ENCODE peak calls at places on chromosomes 16 and 17, in ten cellular contexts. One of them, this sample, is unnamed.
A peak's percentile ranks its signal among the peaks of the same experiment; 100 is the strongest.

GRCh38 chr17:77677637-77678036 is 280.9 kb upstream of the TNRC6C start:
- DNase-seq in right cardiac atrium: no peak
- DNase-seq in NCI-H1048: no peak
- DNase-seq in activated CD8-positive, alpha-beta T cell treated with anti-CD3 and anti-CD28 coated beads, Interleukin-2, amount 10 ng/mL, durations not matched to agents 7 days and 5 days: no peak
- DNase-seq in posterior vena cava: no peak
- DNase-seq in AG09319: no peak
- DNase-seq in stimulated activated CD8-positive, alpha-beta memory T cell treated with anti-CD3 and anti-CD28 coated beads, Interleukin-15, amount 100 ng/mL, for 4 hours: no peak
- DNase-seq in spleen: peak; percentile 33
- DNase-seq in head of caudate nucleus: no peak
- DNase-seq in NCI-H2107: no peak
- DNase-seq in this sample: no peak

GRCh38 chr16:66486773-66487579 is 59.9 kb downstream of the BEAN1 start:
- DNase-seq in right cardiac atrium: peak; percentile 48
- DNase-seq in head of caudate nucleus: peak; percentile 41
- DNase-seq in spleen: no peak
- DNase-seq in NCI-H2107: no peak
- DNase-seq in posterior vena cava: peak; percentile 91
- DNase-seq in NCI-H1048: no peak
- DNase-seq in activated CD8-positive, alpha-beta T cell treated with anti-CD3 and anti-CD28 coated beads, Interleukin-2, amount 10 ng/mL, durations not matched to agents 7 days and 5 days: peak; percentile 21
- DNase-seq in stimulated activated CD8-positive, alpha-beta memory T cell treated with anti-CD3 and anti-CD28 coated beads, Interleukin-15, amount 100 ng/mL, for 4 hours: no peak
- DNase-seq in AG09319: no peak
- DNase-seq in this sample: peak; percentile 61

GRCh38 chr16:85159226-85159980 is 47.1 kb upstream of the CIBAR2 start:
- DNase-seq in AG09319: no peak
- DNase-seq in NCI-H1048: no peak
- DNase-seq in head of caudate nucleus: no peak
- DNase-seq in stimulated activated CD8-positive, alpha-beta memory T cell treated with anti-CD3 and anti-CD28 coated beads, Interleukin-15, amount 100 ng/mL, for 4 hours: no peak
- DNase-seq in spleen: no peak
- DNase-seq in activated CD8-positive, alpha-beta T cell treated with anti-CD3 and anti-CD28 coated beads, Interleukin-2, amount 10 ng/mL, durations not matched to agents 7 days and 5 days: no peak
- DNase-seq in NCI-H2107: no peak
- DNase-seq in right cardiac atrium: no peak
- DNase-seq in posterior vena cava: no peak
- DNase-seq in this sample: no peak

GRCh38 chr17:83186226-83186625 is 106.8 kb downstream of the METRNL start:
- DNase-seq in right cardiac atrium: peak; percentile 24
- DNase-seq in posterior vena cava: no peak
- DNase-seq in stimulated activated CD8-positive, alpha-beta memory T cell treated with anti-CD3 and anti-CD28 coated beads, Interleukin-15, amount 100 ng/mL, for 4 hours: no peak
- DNase-seq in activated CD8-positive, alpha-beta T cell treated with anti-CD3 and anti-CD28 coated beads, Interleukin-2, amount 10 ng/mL, durations not matched to agents 7 days and 5 days: peak; percentile 15
- DNase-seq in NCI-H1048: no peak
- DNase-seq in NCI-H2107: no peak
- DNase-seq in spleen: no peak
- DNase-seq in AG09319: no peak
- DNase-seq in head of caudate nucleus: no peak
- DNase-seq in this sample: peak; percentile 45

GRCh38 chr16:73951541-73951940 is 345.1 kb upstream of the PSMD7 start:
- DNase-seq in activated CD8-positive, alpha-beta T cell treated with anti-CD3 and anti-CD28 coated beads, Interleukin-2, amount 10 ng/mL, durations not matched to agents 7 days and 5 days: no peak
- DNase-seq in NCI-H2107: no peak
- DNase-seq in AG09319: no peak
- DNase-seq in head of caudate nucleus: no peak
- DNase-seq in NCI-H1048: no peak
- DNase-seq in posterior vena cava: no peak
- DNase-seq in stimulated activated CD8-positive, alpha-beta memory T cell treated with anti-CD3 and anti-CD28 coated beads, Interleukin-15, amount 100 ng/mL, for 4 hours: no peak
- DNase-seq in spleen: no peak
- DNase-seq in right cardiac atrium: peak; percentile 22
- DNase-seq in this sample: no peak

GRCh38 chr16:66175058-66175457 is 191.4 kb upstream of the CDH5 start:
- DNase-seq in posterior vena cava: no peak
- DNase-seq in stimulated activated CD8-positive, alpha-beta memory T cell treated with anti-CD3 and anti-CD28 coated beads, Interleukin-15, amount 100 ng/mL, for 4 hours: no peak
- DNase-seq in spleen: no peak
- DNase-seq in head of caudate nucleus: no peak
- DNase-seq in right cardiac atrium: no peak
- DNase-seq in activated CD8-positive, alpha-beta T cell treated with anti-CD3 and anti-CD28 coated beads, Interleukin-2, amount 10 ng/mL, durations not matched to agents 7 days and 5 days: no peak
- DNase-seq in NCI-H2107: no peak
- DNase-seq in NCI-H1048: no peak
- DNase-seq in AG09319: no peak
- DNase-seq in this sample: no peak

GRCh38 chr16:88782454-88783390 is 2.3 kb downstream of the PIEZO1 start:
- DNase-seq in NCI-H1048: no peak
- DNase-seq in right cardiac atrium: no peak
- DNase-seq in AG09319: no peak
- DNase-seq in activated CD8-positive, alpha-beta T cell treated with anti-CD3 and anti-CD28 coated beads, Interleukin-2, amount 10 ng/mL, durations not matched to agents 7 days and 5 days: no peak
- DNase-seq in posterior vena cava: no peak
- DNase-seq in NCI-H2107: no peak
- DNase-seq in spleen: peak; percentile 80
- DNase-seq in head of caudate nucleus: no peak
- DNase-seq in stimulated activated CD8-positive, alpha-beta memory T cell treated with anti-CD3 and anti-CD28 coated beads, Interleukin-15, amount 100 ng/mL, for 4 hours: no peak
- DNase-seq in this sample: no peak

GRCh38 chr16:27154573-27155521 is 48.5 kb upstream of the KDM8 start:
- DNase-seq in head of caudate nucleus: peak; percentile 74
- DNase-seq in posterior vena cava: peak; percentile 89
- DNase-seq in stimulated activated CD8-positive, alpha-beta memory T cell treated with anti-CD3 and anti-CD28 coated beads, Interleukin-15, amount 100 ng/mL, for 4 hours: no peak
- DNase-seq in spleen: peak; percentile 90
- DNase-seq in right cardiac atrium: peak; percentile 61
- DNase-seq in NCI-H1048: no peak
- DNase-seq in activated CD8-positive, alpha-beta T cell treated with anti-CD3 and anti-CD28 coated beads, Interleukin-2, amount 10 ng/mL, durations not matched to agents 7 days and 5 days: peak; percentile 76
- DNase-seq in AG09319: no peak
- DNase-seq in NCI-H2107: no peak
- DNase-seq in this sample: peak; percentile 71

GRCh38 chr16:85553436-85554113 is 59.5 kb upstream of the GSE1 start:
- DNase-seq in spleen: peak; percentile 93
- DNase-seq in NCI-H1048: no peak
- DNase-seq in AG09319: no peak
- DNase-seq in posterior vena cava: peak; percentile 90
- DNase-seq in head of caudate nucleus: peak; percentile 39
- DNase-seq in activated CD8-positive, alpha-beta T cell treated with anti-CD3 and anti-CD28 coated beads, Interleukin-2, amount 10 ng/mL, durations not matched to agents 7 days and 5 days: peak; percentile 67
- DNase-seq in stimulated activated CD8-positive, alpha-beta memory T cell treated with anti-CD3 and anti-CD28 coated beads, Interleukin-15, amount 100 ng/mL, for 4 hours: peak; percentile 34
- DNase-seq in NCI-H2107: no peak
- DNase-seq in right cardiac atrium: peak; percentile 80
- DNase-seq in this sample: no peak

GRCh38 chr17:74780443-74781238 is 4.5 kb upstream of the NAT9 start:
- DNase-seq in activated CD8-positive, alpha-beta T cell treated with anti-CD3 and anti-CD28 coated beads, Interleukin-2, amount 10 ng/mL, durations not matched to agents 7 days and 5 days: peak; percentile 62
- DNase-seq in NCI-H1048: no peak
- DNase-seq in head of caudate nucleus: peak; percentile 62
- DNase-seq in stimulated activated CD8-positive, alpha-beta memory T cell treated with anti-CD3 and anti-CD28 coated beads, Interleukin-15, amount 100 ng/mL, for 4 hours: no peak
- DNase-seq in NCI-H2107: no peak
- DNase-seq in spleen: no peak
- DNase-seq in AG09319: no peak
- DNase-seq in posterior vena cava: no peak
- DNase-seq in right cardiac atrium: no peak
- DNase-seq in this sample: no peak

GRCh38 chr17:71224824-71225575 is 895.8 kb upstream of the SOX9 start:
- DNase-seq in NCI-H1048: no peak
- DNase-seq in right cardiac atrium: no peak
- DNase-seq in activated CD8-positive, alpha-beta T cell treated with anti-CD3 and anti-CD28 coated beads, Interleukin-2, amount 10 ng/mL, durations not matched to agents 7 days and 5 days: no peak
- DNase-seq in spleen: no peak
- DNase-seq in stimulated activated CD8-positive, alpha-beta memory T cell treated with anti-CD3 and anti-CD28 coated beads, Interleukin-15, amount 100 ng/mL, for 4 hours: no peak
- DNase-seq in posterior vena cava: no peak
- DNase-seq in AG09319: no peak
- DNase-seq in NCI-H2107: peak; percentile 17
- DNase-seq in head of caudate nucleus: no peak
- DNase-seq in this sample: no peak

GRCh38 chr17:1644493-1645206 is 882 bp downstream of the SCARF1 start:
- DNase-seq in head of caudate nucleus: no peak
- DNase-seq in stimulated activated CD8-positive, alpha-beta memory T cell treated with anti-CD3 and anti-CD28 coated beads, Interleukin-15, amount 100 ng/mL, for 4 hours: no peak
- DNase-seq in posterior vena cava: no peak
- DNase-seq in spleen: no peak
- DNase-seq in AG09319: no peak
- DNase-seq in NCI-H1048: no peak
- DNase-seq in right cardiac atrium: no peak
- DNase-seq in NCI-H2107: no peak
- DNase-seq in activated CD8-positive, alpha-beta T cell treated with anti-CD3 and anti-CD28 coated beads, Interleukin-2, amount 10 ng/mL, durations not matched to agents 7 days and 5 days: peak; percentile 57
- DNase-seq in this sample: no peak

GRCh38 chr16:50210266-50211038 is 55.9 kb upstream of the ADCY7 start:
- DNase-seq in AG09319: peak; percentile 79
- DNase-seq in activated CD8-positive, alpha-beta T cell treated with anti-CD3 and anti-CD28 coated beads, Interleukin-2, amount 10 ng/mL, durations not matched to agents 7 days and 5 days: peak; percentile 80
- DNase-seq in posterior vena cava: peak; percentile 93
- DNase-seq in stimulated activated CD8-positive, alpha-beta memory T cell treated with anti-CD3 and anti-CD28 coated beads, Interleukin-15, amount 100 ng/mL, for 4 hours: peak; percentile 21
- DNase-seq in NCI-H1048: no peak
- DNase-seq in spleen: peak; percentile 82
- DNase-seq in head of caudate nucleus: peak; percentile 81
- DNase-seq in NCI-H2107: peak; percentile 61
- DNase-seq in right cardiac atrium: peak; percentile 82
- DNase-seq in this sample: no peak

GRCh38 chr16:26195225-26195624 is 503.5 kb downstream of the HS3ST4 start:
- DNase-seq in head of caudate nucleus: no peak
- DNase-seq in NCI-H1048: no peak
- DNase-seq in right cardiac atrium: no peak
- DNase-seq in stimulated activated CD8-positive, alpha-beta memory T cell treated with anti-CD3 and anti-CD28 coated beads, Interleukin-15, amount 100 ng/mL, for 4 hours: no peak
- DNase-seq in NCI-H2107: no peak
- DNase-seq in AG09319: no peak
- DNase-seq in posterior vena cava: no peak
- DNase-seq in spleen: no peak
- DNase-seq in activated CD8-positive, alpha-beta T cell treated with anti-CD3 and anti-CD28 coated beads, Interleukin-2, amount 10 ng/mL, durations not matched to agents 7 days and 5 days: no peak
- DNase-seq in this sample: no peak

GRCh38 chr16:19833176-19833575 is 51.5 kb downstream of the GPRC5B start:
- DNase-seq in head of caudate nucleus: no peak
- DNase-seq in NCI-H1048: no peak
- DNase-seq in spleen: no peak
- DNase-seq in right cardiac atrium: no peak
- DNase-seq in activated CD8-positive, alpha-beta T cell treated with anti-CD3 and anti-CD28 coated beads, Interleukin-2, amount 10 ng/mL, durations not matched to agents 7 days and 5 days: no peak
- DNase-seq in posterior vena cava: no peak
- DNase-seq in stimulated activated CD8-positive, alpha-beta memory T cell treated with anti-CD3 and anti-CD28 coated beads, Interleukin-15, amount 100 ng/mL, for 4 hours: no peak
- DNase-seq in AG09319: no peak
- DNase-seq in NCI-H2107: no peak
- DNase-seq in this sample: no peak

GRCh38 chr17:76940738-76941350 is 72.6 kb downstream of the MGAT5B start:
- DNase-seq in activated CD8-positive, alpha-beta T cell treated with anti-CD3 and anti-CD28 coated beads, Interleukin-2, amount 10 ng/mL, durations not matched to agents 7 days and 5 days: no peak
- DNase-seq in NCI-H1048: no peak
- DNase-seq in posterior vena cava: no peak
- DNase-seq in right cardiac atrium: no peak
- DNase-seq in AG09319: no peak
- DNase-seq in stimulated activated CD8-positive, alpha-beta memory T cell treated with anti-CD3 and anti-CD28 coated beads, Interleukin-15, amount 100 ng/mL, for 4 hours: no peak
- DNase-seq in spleen: no peak
- DNase-seq in NCI-H2107: no peak
- DNase-seq in head of caudate nucleus: no peak
- DNase-seq in this sample: no peak

GRCh38 chr17:80287806-80288579 is 27.3 kb downstream of the RNF213 start:
- DNase-seq in head of caudate nucleus: peak; percentile 38
- DNase-seq in NCI-H1048: no peak
- DNase-seq in AG09319: no peak
- DNase-seq in NCI-H2107: no peak
- DNase-seq in right cardiac atrium: no peak
- DNase-seq in posterior vena cava: peak; percentile 80
- DNase-seq in spleen: no peak
- DNase-seq in activated CD8-positive, alpha-beta T cell treated with anti-CD3 and anti-CD28 coated beads, Interleukin-2, amount 10 ng/mL, durations not matched to agents 7 days and 5 days: no peak
- DNase-seq in stimulated activated CD8-positive, alpha-beta memory T cell treated with anti-CD3 and anti-CD28 coated beads, Interleukin-15, amount 100 ng/mL, for 4 hours: no peak
- DNase-seq in this sample: no peak

GRCh38 chr16:8370374-8371015 is 219.8 kb downstream of the TMEM114 start:
- DNase-seq in NCI-H1048: no peak
- DNase-seq in activated CD8-positive, alpha-beta T cell treated with anti-CD3 and anti-CD28 coated beads, Interleukin-2, amount 10 ng/mL, durations not matched to agents 7 days and 5 days: no peak
- DNase-seq in AG09319: no peak
- DNase-seq in spleen: no peak
- DNase-seq in head of caudate nucleus: no peak
- DNase-seq in right cardiac atrium: no peak
- DNase-seq in stimulated activated CD8-positive, alpha-beta memory T cell treated with anti-CD3 and anti-CD28 coated beads, Interleukin-15, amount 100 ng/mL, for 4 hours: no peak
- DNase-seq in posterior vena cava: no peak
- DNase-seq in NCI-H2107: no peak
- DNase-seq in this sample: no peak

GRCh38 chr16:61243954-61244353 is 792.3 kb downstream of the CDH8 start:
- DNase-seq in right cardiac atrium: no peak
- DNase-seq in head of caudate nucleus: no peak
- DNase-seq in spleen: no peak
- DNase-seq in AG09319: no peak
- DNase-seq in stimulated activated CD8-positive, alpha-beta memory T cell treated with anti-CD3 and anti-CD28 coated beads, Interleukin-15, amount 100 ng/mL, for 4 hours: no peak
- DNase-seq in NCI-H2107: no peak
- DNase-seq in activated CD8-positive, alpha-beta T cell treated with anti-CD3 and anti-CD28 coated beads, Interleukin-2, amount 10 ng/mL, durations not matched to agents 7 days and 5 days: no peak
- DNase-seq in posterior vena cava: peak; percentile 51
- DNase-seq in NCI-H1048: no peak
- DNase-seq in this sample: no peak

GRCh38 chr17:72351884-72352346 is 231.1 kb downstream of the SOX9 start:
- DNase-seq in AG09319: no peak
- DNase-seq in spleen: no peak
- DNase-seq in NCI-H2107: no peak
- DNase-seq in head of caudate nucleus: peak; percentile 46
- DNase-seq in stimulated activated CD8-positive, alpha-beta memory T cell treated with anti-CD3 and anti-CD28 coated beads, Interleukin-15, amount 100 ng/mL, for 4 hours: no peak
- DNase-seq in NCI-H1048: no peak
- DNase-seq in activated CD8-positive, alpha-beta T cell treated with anti-CD3 and anti-CD28 coated beads, Interleukin-2, amount 10 ng/mL, durations not matched to agents 7 days and 5 days: no peak
- DNase-seq in posterior vena cava: no peak
- DNase-seq in right cardiac atrium: no peak
- DNase-seq in this sample: no peak

GRCh38 chr17:82781894-82782274 is 30.0 kb downstream of the TBCD start:
- DNase-seq in AG09319: peak; percentile 44
- DNase-seq in NCI-H2107: peak; percentile 89
- DNase-seq in NCI-H1048: peak; percentile 25
- DNase-seq in right cardiac atrium: peak; percentile 82
- DNase-seq in spleen: peak; percentile 97
- DNase-seq in activated CD8-positive, alpha-beta T cell treated with anti-CD3 and anti-CD28 coated beads, Interleukin-2, amount 10 ng/mL, durations not matched to agents 7 days and 5 days: peak; percentile 90
- DNase-seq in stimulated activated CD8-positive, alpha-beta memory T cell treated with anti-CD3 and anti-CD28 coated beads, Interleukin-15, amount 100 ng/mL, for 4 hours: peak; percentile 63
- DNase-seq in posterior vena cava: peak; percentile 95
- DNase-seq in head of caudate nucleus: peak; percentile 85
- DNase-seq in this sample: peak; percentile 91

GRCh38 chr17:73396429-73397277 is 84.9 kb upstream of the CDC42EP4 start:
- DNase-seq in NCI-H2107: peak; percentile 16
- DNase-seq in head of caudate nucleus: no peak
- DNase-seq in stimulated activated CD8-positive, alpha-beta memory T cell treated with anti-CD3 and anti-CD28 coated beads, Interleukin-15, amount 100 ng/mL, for 4 hours: no peak
- DNase-seq in right cardiac atrium: no peak
- DNase-seq in posterior vena cava: peak; percentile 54
- DNase-seq in spleen: peak; percentile 49
- DNase-seq in AG09319: no peak
- DNase-seq in NCI-H1048: no peak
- DNase-seq in activated CD8-positive, alpha-beta T cell treated with anti-CD3 and anti-CD28 coated beads, Interleukin-2, amount 10 ng/mL, durations not matched to agents 7 days and 5 days: no peak
- DNase-seq in this sample: no peak

GRCh38 chr17:75511610-75512575 is 3.4 kb downstream of the CASKIN2 start:
- DNase-seq in NCI-H1048: no peak
- DNase-seq in spleen: peak; percentile 71
- DNase-seq in activated CD8-positive, alpha-beta T cell treated with anti-CD3 and anti-CD28 coated beads, Interleukin-2, amount 10 ng/mL, durations not matched to agents 7 days and 5 days: no peak
- DNase-seq in AG09319: no peak
- DNase-seq in NCI-H2107: no peak
- DNase-seq in right cardiac atrium: peak; percentile 80
- DNase-seq in head of caudate nucleus: no peak
- DNase-seq in posterior vena cava: no peak
- DNase-seq in stimulated activated CD8-positive, alpha-beta memory T cell treated with anti-CD3 and anti-CD28 coated beads, Interleukin-15, amount 100 ng/mL, for 4 hours: no peak
- DNase-seq in this sample: no peak

GRCh38 chr16:24409045-24409444 is 130.3 kb upstream of the RBBP6 start:
- DNase-seq in spleen: no peak
- DNase-seq in activated CD8-positive, alpha-beta T cell treated with anti-CD3 and anti-CD28 coated beads, Interleukin-2, amount 10 ng/mL, durations not matched to agents 7 days and 5 days: no peak
- DNase-seq in NCI-H1048: no peak
- DNase-seq in NCI-H2107: no peak
- DNase-seq in right cardiac atrium: no peak
- DNase-seq in stimulated activated CD8-positive, alpha-beta memory T cell treated with anti-CD3 and anti-CD28 coated beads, Interleukin-15, amount 100 ng/mL, for 4 hours: no peak
- DNase-seq in posterior vena cava: no peak
- DNase-seq in AG09319: no peak
- DNase-seq in head of caudate nucleus: no peak
- DNase-seq in this sample: no peak

GRCh38 chr16:81692571-81692970 is 86.5 kb upstream of the PLCG2 start:
- DNase-seq in NCI-H1048: no peak
- DNase-seq in posterior vena cava: no peak
- DNase-seq in NCI-H2107: no peak
- DNase-seq in spleen: no peak
- DNase-seq in right cardiac atrium: no peak
- DNase-seq in activated CD8-positive, alpha-beta T cell treated with anti-CD3 and anti-CD28 coated beads, Interleukin-2, amount 10 ng/mL, durations not matched to agents 7 days and 5 days: no peak
- DNase-seq in stimulated activated CD8-positive, alpha-beta memory T cell treated with anti-CD3 and anti-CD28 coated beads, Interleukin-15, amount 100 ng/mL, for 4 hours: no peak
- DNase-seq in AG09319: no peak
- DNase-seq in head of caudate nucleus: no peak
- DNase-seq in this sample: no peak

GRCh38 chr16:1299012-1299867 is 10.2 kb upstream of the UBE2I start:
- DNase-seq in posterior vena cava: no peak
- DNase-seq in head of caudate nucleus: no peak
- DNase-seq in activated CD8-positive, alpha-beta T cell treated with anti-CD3 and anti-CD28 coated beads, Interleukin-2, amount 10 ng/mL, durations not matched to agents 7 days and 5 days: no peak
- DNase-seq in right cardiac atrium: no peak
- DNase-seq in spleen: no peak
- DNase-seq in AG09319: no peak
- DNase-seq in NCI-H1048: no peak
- DNase-seq in stimulated activated CD8-positive, alpha-beta memory T cell treated with anti-CD3 and anti-CD28 coated beads, Interleukin-15, amount 100 ng/mL, for 4 hours: no peak
- DNase-seq in NCI-H2107: no peak
- DNase-seq in this sample: no peak

GRCh38 chr16:81542609-81543570 is 98.3 kb downstream of the CMIP start:
- DNase-seq in right cardiac atrium: no peak
- DNase-seq in stimulated activated CD8-positive, alpha-beta memory T cell treated with anti-CD3 and anti-CD28 coated beads, Interleukin-15, amount 100 ng/mL, for 4 hours: no peak
- DNase-seq in AG09319: no peak
- DNase-seq in NCI-H1048: no peak
- DNase-seq in NCI-H2107: no peak
- DNase-seq in head of caudate nucleus: no peak
- DNase-seq in posterior vena cava: peak; percentile 67
- DNase-seq in activated CD8-positive, alpha-beta T cell treated with anti-CD3 and anti-CD28 coated beads, Interleukin-2, amount 10 ng/mL, durations not matched to agents 7 days and 5 days: no peak
- DNase-seq in spleen: peak; percentile 71
- DNase-seq in this sample: no peak

GRCh38 chr16:11258553-11259287 is 2.7 kb upstream of the SOCS1 start:
- DNase-seq in NCI-H2107: no peak
- DNase-seq in posterior vena cava: no peak
- DNase-seq in activated CD8-positive, alpha-beta T cell treated with anti-CD3 and anti-CD28 coated beads, Interleukin-2, amount 10 ng/mL, durations not matched to agents 7 days and 5 days: peak; percentile 80
- DNase-seq in NCI-H1048: no peak
- DNase-seq in stimulated activated CD8-positive, alpha-beta memory T cell treated with anti-CD3 and anti-CD28 coated beads, Interleukin-15, amount 100 ng/mL, for 4 hours: no peak
- DNase-seq in head of caudate nucleus: peak; percentile 80
- DNase-seq in spleen: peak; percentile 83
- DNase-seq in right cardiac atrium: peak; percentile 67
- DNase-seq in AG09319: no peak
- DNase-seq in this sample: no peak

This sample was measured in type B pancreatic cell.